ENCODE peak calls at places on chromosomes 11 and 22, in ten cellular contexts. R, Z, V, O, D, A, S, C, F and H are unnamed samples.
A peak's percentile ranks its signal among the peaks of the same experiment; 100 is the strongest.

GRCh38 chr11:100632970-100633452 is 54.1 kb upstream of the ARHGAP42 start:
- DNase-seq in S (no peak), A (peak; percentile 71), C (peak; percentile 47), D (no peak), R (no peak), V (peak; percentile 71), O (peak; percentile 70), Z (peak; percentile 15), F (no peak), H (no peak)

GRCh38 chr22:38957046-38957770 is at the start of gene APOBEC3A:
- DNase-seq in R (no peak), S (no peak), Z (no peak), O (no peak), D (no peak), F (no peak), V (no peak), A (no peak), C (peak; percentile 64), H (no peak)

GRCh38 chr11:83612891-83613766 is 327.0 kb upstream of the CCDC90B start:
- DNase-seq in C (no peak), V (no peak), S (no peak), D (no peak), O (no peak), Z (no peak), A (no peak), F (peak; percentile 48), R (peak; percentile 30), H (no peak)

GRCh38 chr11:74010306-74010981 is 1.6 kb upstream of the UCP3 start:
- DNase-seq in O (no peak), C (no peak), F (no peak), R (no peak), Z (no peak), A (no peak), V (no peak), S (no peak), D (no peak), H (no peak)

GRCh38 chr11:81658722-81659121 is 1074.9 kb downstream of the FAM181B start:
- DNase-seq in V (peak; percentile 17), O (no peak), Z (no peak), F (peak; percentile 48), C (no peak), S (no peak), R (no peak), D (no peak), A (peak; percentile 21), H (no peak)

GRCh38 chr11:77223797-77224196 is 77.7 kb downstream of the GDPD4 start:
- DNase-seq in R (no peak), S (no peak), F (no peak), Z (no peak), V (no peak), O (no peak), C (peak; percentile 51), D (no peak), A (no peak), H (no peak)

GRCh38 chr11:60184824-60185511 is 2.1 kb upstream of the MS4A6A start:
- DNase-seq in R (no peak), C (no peak), F (no peak), Z (no peak), S (no peak), D (no peak), A (no peak), O (no peak), V (no peak), H (no peak)

GRCh38 chr11:65522640-65523322 is 2.1 kb upstream of the SCYL1 start:
- DNase-seq in V (peak; percentile 58), S (peak; percentile 71), R (no peak), A (no peak), D (no peak), Z (no peak), F (no peak), C (no peak), O (peak; percentile 22), H (no peak)

GRCh38 chr11:61091373-61092279 is 10.7 kb upstream of the CD5 start:
- DNase-seq in D (no peak), C (no peak), A (peak; percentile 31), Z (peak; percentile 4), V (peak; percentile 59), R (no peak), F (no peak), O (no peak), S (no peak), H (no peak)

GRCh38 chr11:33891714-33892327 is at the start of gene LMO2:
- DNase-seq in C (no peak), V (no peak), Z (no peak), D (no peak), R (no peak), O (no peak), A (no peak), F (no peak), S (no peak), H (no peak)

GRCh38 chr11:19561011-19561410 is 151.6 kb upstream of the NAV2 start:
- DNase-seq in O (no peak), R (no peak), C (no peak), V (peak; percentile 48), S (no peak), F (no peak), A (peak; percentile 51), Z (peak; percentile 22), D (no peak), H (no peak)

GRCh38 chr11:74380746-74381439 is 17.3 kb downstream of the PGM2L1 start:
- DNase-seq in R (no peak), S (no peak), A (peak; percentile 2), Z (no peak), F (no peak), D (no peak), O (no peak), C (peak; percentile 82), V (no peak), H (no peak)

GRCh38 chr22:43181321-43182076 is 5.4 kb downstream of the TTLL12 start:
- DNase-seq in F (no peak), S (no peak), D (no peak), V (no peak), Z (no peak), O (no peak), A (no peak), R (no peak), C (no peak), H (no peak)

GRCh38 chr11:76752321-76753175 is 30.6 kb upstream of the TSKU start:
- DNase-seq in F (no peak), S (no peak), A (peak; percentile 12), R (no peak), C (peak; percentile 90), O (peak; percentile 82), D (peak; percentile 70), Z (peak; percentile 87), V (peak; percentile 93), H (no peak)

GRCh38 chr11:72451836-72452376 is 17.6 kb upstream of the CLPB start:
- DNase-seq in F (no peak), V (no peak), Z (no peak), C (no peak), O (no peak), S (no peak), R (no peak), D (no peak), A (no peak), H (no peak)

DNA sequence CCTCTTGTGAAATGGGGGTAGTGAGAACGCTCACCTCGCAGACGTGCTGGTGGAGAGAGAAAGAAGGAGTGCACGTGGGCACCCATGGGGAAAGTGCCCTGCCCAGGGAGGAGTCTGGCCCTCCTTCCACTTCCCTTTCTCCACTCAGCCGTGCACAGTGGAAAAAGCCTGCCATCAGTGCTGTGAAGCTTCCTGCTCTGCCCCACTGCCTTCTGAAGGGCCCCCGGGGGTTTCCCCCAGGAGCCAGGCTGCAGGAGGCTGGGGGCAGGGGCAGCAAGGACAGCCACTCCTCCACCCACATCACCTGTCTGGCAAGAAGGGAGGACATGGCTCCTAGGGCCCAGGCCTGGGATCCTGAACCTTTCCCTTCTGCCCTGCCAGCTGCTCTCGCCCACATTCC is 7.6 kb downstream of the TP53I11 start:
- DNase-seq in S (no peak), R (no peak), O (peak; percentile 71), A (no peak), C (peak; percentile 46), Z (no peak), F (no peak), V (no peak), D (no peak), H (no peak)
- H3K4me3 ChIP-seq in S (no peak overlapping the region), R (no peak overlapping the region), O (no peak overlapping the region), A (no peak overlapping the region), C (no peak overlapping the region), Z (no peak overlapping the region), F (no peak overlapping the region), V (no peak overlapping the region), D (no peak overlapping the region), H (no peak overlapping the region)

GRCh38 chr22:17912942-17913704 is 111.2 kb downstream of the MICAL3 start:
- DNase-seq in S (no peak), F (no peak), R (no peak), Z (no peak), V (no peak), O (no peak), D (no peak), C (no peak), A (no peak), H (no peak)
- H3K27ac ChIP-seq in S (no peak overlapping the region), F (no peak overlapping the region), R (no peak overlapping the region), Z (no peak overlapping the region), V (peak overlapping the region; percentile 97), O (no peak overlapping the region), D (no peak overlapping the region), C (no peak overlapping the region), A (no peak overlapping the region), H (no peak overlapping the region)

DNA sequence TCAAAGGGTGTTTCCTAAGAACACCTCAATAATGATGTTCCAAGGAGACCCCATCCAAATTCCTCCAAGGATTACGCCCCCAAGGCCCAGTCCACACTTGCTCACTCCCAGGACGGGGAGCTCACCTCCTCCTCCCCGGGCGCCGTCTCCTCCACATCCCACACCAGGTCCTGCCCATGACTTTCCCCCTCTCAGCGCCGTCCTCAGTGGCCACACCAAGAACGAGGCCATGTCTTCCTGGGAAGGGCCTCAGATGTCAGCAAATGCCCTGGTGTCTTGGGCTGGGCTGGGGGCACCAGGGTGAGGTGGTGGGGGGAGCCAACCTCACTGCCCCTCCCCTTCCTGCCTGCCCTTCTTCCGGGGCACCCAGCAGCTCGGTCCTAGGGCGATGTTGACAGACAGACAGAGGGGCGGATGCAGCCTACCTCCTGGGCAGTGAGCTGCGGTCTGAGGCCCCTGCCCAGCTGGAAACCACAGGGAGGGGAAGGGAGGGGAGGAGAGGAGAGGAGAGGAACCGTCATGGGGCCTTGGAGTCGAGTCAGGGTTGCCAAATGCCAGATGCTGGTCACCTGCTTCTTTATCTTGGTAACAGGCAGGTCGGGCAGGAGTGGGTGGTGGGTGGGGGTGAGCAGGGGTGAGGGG is at the start of the genes C11orf21 and TSPAN32:
- DNase-seq in F (no peak), D (no peak), A (no peak), R (no peak), Z (peak; percentile 55), S (peak; percentile 68), V (peak; percentile 77), O (peak; percentile 81), C (peak; percentile 25), H (no peak)
- H3K4me3 ChIP-seq in F (no peak within 1 kb of the TSS), D (no peak within 1 kb of the TSS), A (no peak within 1 kb of the TSS), R (no peak within 1 kb of the TSS), Z (no peak within 1 kb of the TSS), S (peak within 1 kb of the TSS; percentile 76), V (no peak within 1 kb of the TSS), O (peak within 1 kb of the TSS; percentile 31), C (peak within 1 kb of the TSS; percentile 13), H (no peak within 1 kb of the TSS)

DNA sequence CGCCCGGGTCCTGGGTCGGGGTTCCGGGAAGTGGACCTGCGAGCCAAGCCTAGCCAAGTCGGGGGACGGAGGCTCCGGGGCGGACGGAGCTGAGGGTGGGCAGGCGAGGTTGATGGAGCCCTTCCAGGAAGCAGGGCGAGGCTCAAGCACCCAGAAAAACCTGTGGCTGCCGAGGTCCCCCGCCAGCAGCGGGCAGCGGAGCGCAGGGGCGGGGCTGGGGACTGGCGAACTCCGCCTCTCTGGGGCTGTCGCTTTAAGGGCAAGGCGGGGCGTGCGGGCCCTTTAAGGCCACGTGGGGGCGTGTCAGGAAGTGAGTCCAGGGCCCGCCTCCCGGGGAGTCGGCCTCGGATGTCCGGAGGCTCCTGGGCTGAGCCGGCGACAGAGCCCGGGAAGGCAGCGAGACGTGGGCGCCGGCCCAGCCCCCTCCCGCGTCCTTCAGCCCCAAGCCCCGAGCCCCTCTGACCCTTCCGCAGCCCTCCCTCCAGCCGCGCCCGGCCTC is at the start of gene SLC35C1:
- DNase-seq in C (peak; percentile 98), F (peak; percentile 99), A (peak; percentile 91), O (peak; percentile 99), V (peak; percentile 96), D (peak; percentile 75), Z (peak; percentile 85), S (peak; percentile 90), R (peak; percentile 91), H (peak; percentile 51)
- H3K27ac ChIP-seq in C (peak within 1 kb of the TSS; percentile 92), F (no peak within 1 kb of the TSS), A (peak within 1 kb of the TSS; percentile 93), O (peak within 1 kb of the TSS; percentile 91), V (peak within 1 kb of the TSS; percentile 73), D (peak within 1 kb of the TSS; percentile 78), Z (peak within 1 kb of the TSS; percentile 93), S (peak within 1 kb of the TSS; percentile 87), R (peak within 1 kb of the TSS; percentile 41), H (peak within 1 kb of the TSS; percentile 89)